ENCODE peak calls at places on chromosome 22, in six cellular contexts. One of them, this sample, is unnamed.
A peak's percentile ranks its signal among the peaks of the same experiment; 100 is the strongest.

GRCh38 chr22:22682807-22683667 is 38.6 kb downstream of the GGTLC2 start:
- DNase-seq in RWPE2: no peak
- DNase-seq in fibroblast of lung: peak; percentile 43
- DNase-seq in CD8-positive, alpha-beta T cell: no peak
- DNase-seq in endothelial cell of umbilical vein: no peak
- DNase-seq in GM20000: no peak
- DNase-seq in this sample: no peak

GRCh38 chr22:34851918-34852662 is 213.9 kb upstream of the ISX start:
- DNase-seq in RWPE2: no peak
- DNase-seq in fibroblast of lung: no peak
- DNase-seq in CD8-positive, alpha-beta T cell: no peak
- DNase-seq in endothelial cell of umbilical vein: no peak
- DNase-seq in GM20000: no peak
- DNase-seq in this sample: no peak

GRCh38 chr22:31130873-31131272 is 8.1 kb downstream of the INPP5J start:
- DNase-seq in RWPE2: no peak
- DNase-seq in fibroblast of lung: no peak
- DNase-seq in CD8-positive, alpha-beta T cell: no peak
- DNase-seq in endothelial cell of umbilical vein: no peak
- DNase-seq in GM20000: no peak
- DNase-seq in this sample: no peak

GRCh38 chr22:49765951-49766350 is 61.7 kb downstream of the BRD1 start:
- DNase-seq in RWPE2: peak; percentile 48
- DNase-seq in fibroblast of lung: no peak
- DNase-seq in CD8-positive, alpha-beta T cell: no peak
- DNase-seq in endothelial cell of umbilical vein: no peak
- DNase-seq in GM20000: no peak
- DNase-seq in this sample: peak; percentile 6

GRCh38 chr22:16961477-16962186 is 46.4 kb downstream of the GAB4 start:
- DNase-seq in RWPE2: no peak
- DNase-seq in fibroblast of lung: no peak
- DNase-seq in CD8-positive, alpha-beta T cell: no peak
- DNase-seq in endothelial cell of umbilical vein: no peak
- DNase-seq in GM20000: peak; percentile 2
- DNase-seq in this sample: no peak

GRCh38 chr22:41862530-41863266 is 29.8 kb downstream of the SREBF2 start:
- DNase-seq in RWPE2: no peak
- DNase-seq in fibroblast of lung: peak; percentile 34
- DNase-seq in CD8-positive, alpha-beta T cell: no peak
- DNase-seq in endothelial cell of umbilical vein: no peak
- DNase-seq in GM20000: peak; percentile 70
- DNase-seq in this sample: no peak

GRCh38 chr22:45717787-45718186 is 46.2 kb downstream of the ATXN10 start:
- DNase-seq in RWPE2: no peak
- DNase-seq in fibroblast of lung: peak; percentile 52
- DNase-seq in CD8-positive, alpha-beta T cell: no peak
- DNase-seq in endothelial cell of umbilical vein: no peak
- DNase-seq in GM20000: no peak
- DNase-seq in this sample: no peak

GRCh38 chr22:36933629-36934028 is 20.2 kb downstream of the CSF2RB start:
- DNase-seq in RWPE2: no peak
- DNase-seq in fibroblast of lung: no peak
- DNase-seq in CD8-positive, alpha-beta T cell: no peak
- DNase-seq in endothelial cell of umbilical vein: no peak
- DNase-seq in GM20000: no peak
- DNase-seq in this sample: no peak

GRCh38 chr22:35205141-35205775 is 52.0 kb upstream of the HMGXB4 start:
- DNase-seq in RWPE2: no peak
- DNase-seq in fibroblast of lung: no peak
- DNase-seq in CD8-positive, alpha-beta T cell: no peak
- DNase-seq in endothelial cell of umbilical vein: no peak
- DNase-seq in GM20000: no peak
- DNase-seq in this sample: no peak

GRCh38 chr22:24427500-24428164 is at the start of gene ADORA2A:
- DNase-seq in RWPE2: no peak
- DNase-seq in fibroblast of lung: no peak
- DNase-seq in CD8-positive, alpha-beta T cell: peak; percentile 81
- DNase-seq in endothelial cell of umbilical vein: no peak
- DNase-seq in GM20000: peak; percentile 76
- DNase-seq in this sample: no peak

GRCh38 chr22:36385491-36386350 is 2.0 kb downstream of the MYH9 start:
- DNase-seq in RWPE2: peak; percentile 88
- DNase-seq in fibroblast of lung: no peak
- DNase-seq in CD8-positive, alpha-beta T cell: no peak
- DNase-seq in endothelial cell of umbilical vein: peak; percentile 30
- DNase-seq in GM20000: no peak
- DNase-seq in this sample: no peak

GRCh38 chr22:25829237-25829636 is 87.2 kb downstream of the MYO18B start:
- DNase-seq in RWPE2: peak; percentile 25
- DNase-seq in fibroblast of lung: no peak
- DNase-seq in CD8-positive, alpha-beta T cell: no peak
- DNase-seq in endothelial cell of umbilical vein: no peak
- DNase-seq in GM20000: no peak
- DNase-seq in this sample: no peak

GRCh38 chr22:39129081-39129480 is 23.4 kb downstream of the CBX7 start:
- DNase-seq in RWPE2: no peak
- DNase-seq in fibroblast of lung: no peak
- DNase-seq in CD8-positive, alpha-beta T cell: no peak
- DNase-seq in endothelial cell of umbilical vein: no peak
- DNase-seq in GM20000: no peak
- DNase-seq in this sample: no peak

GRCh38 chr22:39545310-39546063 is 12.9 kb upstream of the RPS19BP1 start:
- DNase-seq in RWPE2: no peak
- DNase-seq in fibroblast of lung: peak; percentile 29
- DNase-seq in CD8-positive, alpha-beta T cell: peak; percentile 67
- DNase-seq in endothelial cell of umbilical vein: peak; percentile 34
- DNase-seq in GM20000: no peak
- DNase-seq in this sample: peak; percentile 74

GRCh38 chr22:23180893-23181762 is 819 bp downstream of the BCR start:
- DNase-seq in RWPE2: no peak
- DNase-seq in fibroblast of lung: no peak
- DNase-seq in CD8-positive, alpha-beta T cell: no peak
- DNase-seq in endothelial cell of umbilical vein: peak; percentile 28
- DNase-seq in GM20000: peak; percentile 75
- DNase-seq in this sample: no peak

GRCh38 chr22:46047841-46048595 is 71.1 kb upstream of the WNT7B start:
- DNase-seq in RWPE2: peak; percentile 34
- DNase-seq in fibroblast of lung: no peak
- DNase-seq in CD8-positive, alpha-beta T cell: no peak
- DNase-seq in endothelial cell of umbilical vein: no peak
- DNase-seq in GM20000: no peak
- DNase-seq in this sample: no peak

GRCh38 chr22:23769321-23769965 is 1.7 kb upstream of the CHCHD10 start:
- DNase-seq in RWPE2: no peak
- DNase-seq in fibroblast of lung: no peak
- DNase-seq in CD8-positive, alpha-beta T cell: no peak
- DNase-seq in endothelial cell of umbilical vein: no peak
- DNase-seq in GM20000: no peak
- DNase-seq in this sample: no peak

GRCh38 chr22:16969508-16970327 is 38.3 kb downstream of the GAB4 start:
- DNase-seq in RWPE2: no peak
- DNase-seq in fibroblast of lung: no peak
- DNase-seq in CD8-positive, alpha-beta T cell: no peak
- DNase-seq in endothelial cell of umbilical vein: no peak
- DNase-seq in GM20000: no peak
- DNase-seq in this sample: no peak

GRCh38 chr22:44685384-44686056 is 16.5 kb upstream of the PRR5 start:
- DNase-seq in RWPE2: no peak
- DNase-seq in fibroblast of lung: peak; percentile 43
- DNase-seq in CD8-positive, alpha-beta T cell: peak; percentile 70
- DNase-seq in endothelial cell of umbilical vein: no peak
- DNase-seq in GM20000: peak; percentile 76
- DNase-seq in this sample: no peak

DNA sequence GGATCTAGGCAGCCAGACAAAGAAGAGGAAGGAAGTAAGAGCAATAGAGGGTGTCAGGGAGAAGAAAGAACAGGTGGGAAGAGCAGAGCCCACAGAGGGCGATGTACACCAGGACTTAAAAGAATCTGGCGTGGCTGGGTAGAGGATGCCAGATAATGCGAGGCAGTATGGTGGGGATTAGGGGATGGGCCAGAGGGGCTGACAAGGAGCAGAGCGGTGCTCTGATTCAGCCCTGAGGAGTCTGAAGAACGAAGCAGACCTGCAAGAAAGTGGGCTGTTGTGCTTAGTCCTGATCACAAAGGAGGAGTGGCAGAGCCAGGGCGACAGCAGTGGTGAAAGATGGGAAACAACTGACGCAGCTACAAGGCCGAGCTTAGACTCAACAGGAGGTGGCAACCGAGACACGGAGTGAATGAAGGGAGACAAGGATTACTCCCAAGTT is 163.7 kb downstream of the LARGE1 start:
- DNase-seq in RWPE2: no peak
- DNase-seq in fibroblast of lung: no peak
- DNase-seq in CD8-positive, alpha-beta T cell: no peak
- DNase-seq in endothelial cell of umbilical vein: no peak
- DNase-seq in GM20000: no peak
- DNase-seq in this sample: no peak
- TF ChIP-seq CTCF in RWPE2: no peak
- TF ChIP-seq CTCF in fibroblast of lung: no peak
- TF ChIP-seq CTCF in CD8-positive, alpha-beta T cell: no peak
- TF ChIP-seq CTCF in endothelial cell of umbilical vein: no peak
- TF ChIP-seq CTCF in GM20000: no peak
- TF ChIP-seq CTCF in this sample: no peak

GRCh38 chr22:47837703-47838102 is 1075.3 kb downstream of the TBC1D22A start:
- DNase-seq in RWPE2: no peak
- DNase-seq in fibroblast of lung: peak; percentile 28
- DNase-seq in CD8-positive, alpha-beta T cell: no peak
- DNase-seq in endothelial cell of umbilical vein: no peak
- DNase-seq in GM20000: no peak
- DNase-seq in this sample: no peak
- TF ChIP-seq CTCF in RWPE2: peak; percentile 41
- TF ChIP-seq CTCF in fibroblast of lung: peak; percentile 30
- TF ChIP-seq CTCF in CD8-positive, alpha-beta T cell: no peak
- TF ChIP-seq CTCF in endothelial cell of umbilical vein: peak; percentile 10
- TF ChIP-seq CTCF in GM20000: no peak
- TF ChIP-seq CTCF in this sample: peak; percentile 43

DNA sequence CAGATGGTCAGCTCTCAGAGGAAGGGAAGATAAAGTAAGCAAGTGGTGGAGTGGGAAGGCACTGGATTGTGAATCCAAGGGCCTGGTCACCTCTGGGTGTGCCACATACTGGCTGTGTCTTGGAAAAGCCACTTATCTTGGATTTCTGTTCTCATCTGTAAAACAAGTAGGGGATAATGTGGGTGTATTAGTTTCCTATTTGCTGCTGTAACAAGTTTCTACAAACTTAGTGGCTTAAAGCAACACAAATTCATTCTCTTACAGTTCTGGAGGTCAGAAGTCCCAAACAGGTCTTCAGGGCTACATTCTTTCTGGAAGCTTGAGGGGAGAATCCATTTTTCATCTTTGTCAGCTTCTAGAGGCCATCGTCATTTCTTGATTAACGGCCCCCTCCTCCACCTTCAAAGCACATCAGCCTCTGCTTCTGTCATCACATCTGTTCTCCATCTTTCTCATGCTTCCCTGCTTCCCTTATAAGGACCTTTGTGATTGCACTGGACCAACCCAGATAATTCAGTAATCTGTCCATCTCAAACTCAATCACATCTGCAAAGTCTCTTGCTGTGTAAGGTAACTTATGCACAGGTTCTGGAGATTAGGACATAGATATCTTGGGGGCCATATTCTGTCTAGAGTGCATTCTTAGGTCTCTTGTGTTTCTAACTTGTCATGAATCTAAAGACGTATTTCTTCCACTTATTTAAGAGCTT is 75.9 kb downstream of the C22orf31 start:
- DNase-seq in RWPE2: no peak
- DNase-seq in fibroblast of lung: no peak
- DNase-seq in CD8-positive, alpha-beta T cell: no peak
- DNase-seq in endothelial cell of umbilical vein: no peak
- DNase-seq in GM20000: no peak
- DNase-seq in this sample: no peak
- TF ChIP-seq CTCF in RWPE2: no peak
- TF ChIP-seq CTCF in fibroblast of lung: no peak
- TF ChIP-seq CTCF in CD8-positive, alpha-beta T cell: no peak
- TF ChIP-seq CTCF in endothelial cell of umbilical vein: no peak
- TF ChIP-seq CTCF in GM20000: no peak
- TF ChIP-seq CTCF in this sample: no peak

GRCh38 chr22:18990355-18991137 is 54.5 kb upstream of the PRODH start:
- DNase-seq in RWPE2: no peak
- DNase-seq in fibroblast of lung: no peak
- DNase-seq in CD8-positive, alpha-beta T cell: no peak
- DNase-seq in endothelial cell of umbilical vein: no peak
- DNase-seq in GM20000: no peak
- DNase-seq in this sample: no peak

GRCh38 chr22:18985761-18986160 is 49.7 kb upstream of the PRODH start:
- DNase-seq in RWPE2: no peak
- DNase-seq in fibroblast of lung: no peak
- DNase-seq in CD8-positive, alpha-beta T cell: no peak
- DNase-seq in endothelial cell of umbilical vein: no peak
- DNase-seq in GM20000: no peak
- DNase-seq in this sample: no peak

GRCh38 chr22:18984564-18984963 is 48.5 kb upstream of the PRODH start:
- DNase-seq in RWPE2: no peak
- DNase-seq in fibroblast of lung: no peak
- DNase-seq in CD8-positive, alpha-beta T cell: no peak
- DNase-seq in endothelial cell of umbilical vein: no peak
- DNase-seq in GM20000: no peak
- DNase-seq in this sample: no peak

GRCh38 chr22:18988958-18989357 is 52.9 kb upstream of the PRODH start:
- DNase-seq in RWPE2: no peak
- DNase-seq in fibroblast of lung: no peak
- DNase-seq in CD8-positive, alpha-beta T cell: no peak
- DNase-seq in endothelial cell of umbilical vein: no peak
- DNase-seq in GM20000: no peak
- DNase-seq in this sample: no peak

GRCh38 chr22:18987765-18988164 is 51.7 kb upstream of the PRODH start:
- DNase-seq in RWPE2: no peak
- DNase-seq in fibroblast of lung: peak; percentile 6
- DNase-seq in CD8-positive, alpha-beta T cell: no peak
- DNase-seq in endothelial cell of umbilical vein: no peak
- DNase-seq in GM20000: no peak
- DNase-seq in this sample: no peak
- TF ChIP-seq CTCF in RWPE2: peak; percentile 50
- TF ChIP-seq CTCF in fibroblast of lung: peak; percentile 47
- TF ChIP-seq CTCF in CD8-positive, alpha-beta T cell: no peak
- TF ChIP-seq CTCF in endothelial cell of umbilical vein: peak; percentile 38
- TF ChIP-seq CTCF in GM20000: no peak
- TF ChIP-seq CTCF in this sample: peak; percentile 51

DNA sequence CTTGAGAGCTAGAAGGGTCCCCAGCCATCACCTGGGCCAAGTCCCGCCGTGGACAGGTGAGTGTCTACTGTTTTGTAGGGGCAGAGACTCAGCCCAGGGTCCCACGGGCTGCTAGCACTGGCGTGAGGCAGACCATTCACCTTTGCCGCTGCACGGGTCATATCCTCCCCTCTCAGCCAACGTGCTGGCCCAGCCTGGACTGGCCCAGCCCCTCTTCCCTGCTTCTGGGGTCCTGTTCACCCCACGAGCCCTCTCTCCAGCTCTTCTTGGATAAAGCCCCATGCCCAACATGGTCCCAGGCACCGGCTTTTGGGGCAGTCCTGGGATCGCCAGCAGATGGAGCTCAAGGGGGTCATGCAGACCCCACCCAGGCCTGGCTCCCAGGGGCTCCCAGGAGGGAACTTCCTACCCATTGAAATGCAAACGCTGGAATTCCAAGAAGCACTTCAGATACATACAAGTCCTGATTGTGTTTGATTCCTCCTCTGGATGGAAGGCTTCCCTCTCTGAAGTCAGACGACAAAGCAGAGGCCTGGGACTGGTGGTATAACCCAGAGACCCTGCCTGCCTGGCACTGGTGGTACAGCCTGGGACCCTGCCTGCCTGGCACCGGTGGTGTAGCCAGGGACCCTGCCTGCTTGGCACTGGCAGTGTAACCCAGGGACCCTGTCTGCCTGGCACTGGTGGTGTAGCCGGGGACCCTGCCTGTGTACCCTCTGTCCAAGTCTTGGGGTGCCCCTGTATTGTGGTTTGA is 8.9 kb upstream of the SEPTIN5 start:
- DNase-seq in RWPE2: peak; percentile 47
- DNase-seq in fibroblast of lung: no peak
- DNase-seq in CD8-positive, alpha-beta T cell: no peak
- DNase-seq in endothelial cell of umbilical vein: no peak
- DNase-seq in GM20000: no peak
- DNase-seq in this sample: no peak
- TF ChIP-seq CTCF in RWPE2: no peak
- TF ChIP-seq CTCF in fibroblast of lung: no peak
- TF ChIP-seq CTCF in CD8-positive, alpha-beta T cell: no peak
- TF ChIP-seq CTCF in endothelial cell of umbilical vein: no peak
- TF ChIP-seq CTCF in GM20000: no peak
- TF ChIP-seq CTCF in this sample: peak; percentile 38